ENCODE peak calls at places on chromosomes 12 and 14, in four cellular contexts. V is HepG2, P is K562, S is H1. B is an unnamed sample.

GRCh38 chr14:55706341-55706684 is 126.3 kb downstream of the KTN1 start:
- DNase-seq in V (no peak), P (no peak), S (no peak), B (no peak)

GRCh38 chr14:93090826-93091583 is 24.7 kb downstream of the ITPK1 start:
- DNase-seq in V (no peak), P (no peak), S (no peak), B (no peak)

GRCh38 chr14:53016491-53016890 is 65.6 kb upstream of the FERMT2 start:
- DNase-seq in V (no peak), P (no peak), S (no peak), B (no peak)

GRCh38 chr14:53304726-53305381 is 151.7 kb upstream of the DDHD1 start:
- DNase-seq in V (no peak), P (no peak), S (no peak), B (no peak)

GRCh38 chr12:16588812-16589211 is 17.1 kb downstream of the LMO3 start:
- DNase-seq in V (no peak), P (no peak), S (no peak), B (no peak)

GRCh38 chr14:73250781-73251500 is 13.6 kb downstream of the PAPLN start:
- DNase-seq in V (no peak), P (no peak), S (no peak), B (no peak)

GRCh38 chr14:74846968-74847549 is 28.9 kb downstream of the PROX2 start:
- DNase-seq in V (no peak), P (peak), S (no peak), B (no peak)

GRCh38 chr12:57462307-57463253 is 3.0 kb downstream of the GLI1 start:
- DNase-seq in V (peak), P (peak), S (peak), B (peak)

GRCh38 chr14:65704850-65705249 is 292.3 kb downstream of the FUT8 start:
- DNase-seq in V (no peak), P (no peak), S (no peak), B (no peak)

GRCh38 chr14:24876996-24877395 is 173.0 kb downstream of the STXBP6 start:
- DNase-seq in V (no peak), P (no peak), S (no peak), B (no peak)

GRCh38 chr14:44763356-44763755 is 198.4 kb downstream of the KLHL28 start:
- DNase-seq in V (no peak), P (no peak), S (no peak), B (no peak)

GRCh38 chr14:49863483-49864262 is 11.1 kb upstream of the NEMF start:
- DNase-seq in V (no peak), P (peak), S (no peak), B (no peak)

GRCh38 chr14:78805586-78805985 is 635.4 kb downstream of the NRXN3 start:
- DNase-seq in V (no peak), P (no peak), S (no peak), B (no peak)

GRCh38 chr14:93033983-93034670 is 81.6 kb downstream of the ITPK1 start:
- DNase-seq in V (no peak), P (peak), S (no peak), B (no peak)

GRCh38 chr14:22505751-22506710 is 83.0 kb downstream of the DAD1 start:
- DNase-seq in V (no peak), P (no peak), S (no peak), B (no peak)

GRCh38 chr12:111426341-111427185 is 20.8 kb downstream of the SH2B3 start:
- DNase-seq in V (no peak), P (no peak), S (no peak), B (no peak)

GRCh38 chr12:12749433-12749832 is 32.3 kb downstream of the CDKN1B start:
- DNase-seq in V (peak), P (no peak), S (no peak), B (no peak)

GRCh38 chr14:49286257-49286983 is 299.8 kb downstream of the RPS29 start:
- DNase-seq in V (no peak), P (no peak), S (no peak), B (no peak)

GRCh38 chr12:122395319-122395718 is 27.1 kb downstream of the CLIP1 start:
- DNase-seq in V (no peak), P (peak), S (no peak), B (no peak)

GRCh38 chr14:68819260-68819691 is 26.4 kb upstream of the ZFP36L1 start:
- DNase-seq in V (no peak), P (peak), S (peak), B (no peak)

GRCh38 chr12:101793401-101793800 is 37.4 kb downstream of the GNPTAB start:
- DNase-seq in V (no peak), P (peak), S (no peak), B (peak)

GRCh38 chr12:49706351-49707126 is 666 bp downstream of the FMNL3 start:
- DNase-seq in V (no peak), P (peak), S (peak), B (no peak)

GRCh38 chr14:37579250-37579649 is 15.8 kb downstream of the FOXA1 start:
- DNase-seq in V (no peak), P (no peak), S (no peak), B (no peak)

GRCh38 chr12:83527700-83528281 is 841.1 kb downstream of the TMTC2 start:
- DNase-seq in V (no peak), P (no peak), S (no peak), B (no peak)

GRCh38 chr12:238736-239398 is 23.8 kb downstream of the SLC6A13 start:
- DNase-seq in V (no peak), P (no peak), S (no peak), B (no peak)
- TF ChIP-seq GABPA in V (no peak), P (no peak), S (no peak), B (no peak)

GRCh38 chr12:19760611-19761010 is 321.3 kb downstream of the AEBP2 start:
- DNase-seq in V (no peak), P (no peak), S (no peak), B (no peak)
- TF ChIP-seq JUND in V (no peak), P (no peak), S (no peak), B (no peak)

GRCh38 chr12:54689984-54690383 is 41.8 kb upstream of the DCD start:
- DNase-seq in V (no peak), P (peak), S (no peak), B (no peak)
- TF ChIP-seq HDAC2 in V (no peak), P (no peak), S (no peak), B (no peak)

GRCh38 chr14:57168138-57168695 is 100.5 kb downstream of the EXOC5 start:
- DNase-seq in V (no peak), P (no peak), S (no peak), B (no peak)
- TF ChIP-seq GABPA in V (no peak), P (no peak), S (no peak), B (no peak)

GRCh38 chr12:128687851-128688250 is 135.9 kb downstream of the SLC15A4 start:
- DNase-seq in V (no peak), P (no peak), S (no peak), B (no peak)
- TF ChIP-seq JUND in V (no peak), P (no peak), S (no peak), B (no peak)

GRCh38 chr12:47079365-47079893 is at the start of gene PCED1B:
- DNase-seq in V (peak), P (peak), S (peak), B (no peak)

GRCh38 chr12:47078086-47078395 is 1.4 kb upstream of the PCED1B start:
- DNase-seq in V (no peak), P (no peak), S (no peak), B (no peak)

GRCh38 chr12:47080725-47081502 is 1.2 kb upstream of the AMIGO2 start:
- DNase-seq in V (no peak), P (peak), S (no peak), B (no peak)

GRCh38 chr12:47078733-47079364 is 572 bp upstream of the PCED1B start:
- DNase-seq in V (no peak), P (peak), S (no peak), B (no peak)

GRCh38 chr12:47079894-47080724 is at the start of gene AMIGO2:
- DNase-seq in V (no peak), P (peak), S (peak), B (no peak)
- TF ChIP-seq HDAC2 in V (no peak), P (no peak), S (peak), B (no peak)